ENCODE peak calls at places on chromosomes 3 and 15, in five cellular contexts. A is naive B cell, Q is BJ, V is GM23338, O is posterior cingulate gyrus. R is an unnamed sample.

GRCh38 chr15:35455201-35455600 is 90.8 kb downstream of the DPH6 start:
- DNase-seq in A (no peak), Q (no peak), V (no peak), O (no peak), R (no peak)

GRCh38 chr15:47781527-47781926 is 64.2 kb downstream of the SEMA6D start:
- DNase-seq in A (no peak), Q (no peak), V (no peak), O (no peak), R (no peak)

GRCh38 chr3:88668180-88668579 is 439.2 kb upstream of the EPHA3 start:
- DNase-seq in A (no peak), Q (no peak), V (no peak), O (no peak), R (no peak)

GRCh38 chr3:46931631-46932441 is 44.7 kb downstream of the CCDC12 start:
- DNase-seq in A (no peak), Q (no peak), V (no peak), O (peak; percentile 81), R (peak; percentile 57)

GRCh38 chr15:59918994-59919951 is 84.8 kb upstream of the FOXB1 start:
- DNase-seq in A (no peak), Q (no peak), V (no peak), O (no peak), R (peak; percentile 57)

GRCh38 chr3:116037954-116038911 is 407.1 kb downstream of the LSAMP start:
- DNase-seq in A (no peak), Q (no peak), V (no peak), O (no peak), R (peak; percentile 58)

GRCh38 chr3:187293514-187293870 is 2.0 kb upstream of the MASP1 start:
- DNase-seq in A (no peak), Q (no peak), V (no peak), O (no peak), R (no peak)

GRCh38 chr3:172303181-172303580 is 145.1 kb downstream of the GHSR start:
- DNase-seq in A (no peak), Q (no peak), V (no peak), O (no peak), R (no peak)

GRCh38 chr3:197953325-197953724 is 3.3 kb downstream of the RPL35A start:
- DNase-seq in A (no peak), Q (no peak), V (no peak), O (no peak), R (no peak)

GRCh38 chr3:107644631-107645030 is 121.9 kb downstream of the BBX start:
- DNase-seq in A (no peak), Q (no peak), V (no peak), O (no peak), R (no peak)

GRCh38 chr15:44471885-44472284 is 44.5 kb downstream of the CTDSPL2 start:
- DNase-seq in A (no peak), Q (no peak), V (no peak), O (no peak), R (no peak)

GRCh38 chr3:174397848-174398247 is 461.3 kb upstream of the NAALADL2 start:
- DNase-seq in A (no peak), Q (no peak), V (peak; percentile 54), O (no peak), R (no peak)

GRCh38 chr15:100020614-100021013 is 287.4 kb upstream of the LYSMD4 start:
- DNase-seq in A (no peak), Q (no peak), V (no peak), O (no peak), R (no peak)

GRCh38 chr3:177679568-177680441 is 482.5 kb upstream of the TBL1XR1 start:
- DNase-seq in A (no peak), Q (no peak), V (no peak), O (no peak), R (no peak)

GRCh38 chr3:118991775-118992174 is 42.9 kb downstream of the IGSF11 start:
- DNase-seq in A (no peak), Q (no peak), V (no peak), O (no peak), R (no peak)

GRCh38 chr3:11807651-11808050 is 39.0 kb downstream of the TAMM41 start:
- DNase-seq in A (no peak), Q (peak; percentile 82), V (no peak), O (no peak), R (no peak)

GRCh38 chr3:129058441-129059194 is 2.0 kb upstream of the GP9 start:
- DNase-seq in A (peak; percentile 42), Q (no peak), V (peak; percentile 24), O (no peak), R (peak; percentile 48)

R was measured in GM12878.